ENCODE peak calls at places on chromosomes 7 and 10, in eight cellular contexts. One of them, this sample, is unnamed.
A peak's percentile ranks its signal among the peaks of the same experiment; 100 is the strongest.

GRCh38 chr10:132628966-132629900 is 91.6 kb downstream of the INPP5A start:
- DNase-seq in lower lobe of right lung: no peak
- DNase-seq in MM.1S: no peak
- DNase-seq in stomach: no peak
- DNase-seq in IMR-90: no peak
- DNase-seq in left ventricle myocardium inferior: peak; percentile 12
- DNase-seq in CD8-positive, alpha-beta memory T cell: no peak
- DNase-seq in kidney: peak; percentile 56
- DNase-seq in this sample: no peak

GRCh38 chr7:1028775-1029636 is 15.3 kb upstream of the GPR146 start:
- DNase-seq in CD8-positive, alpha-beta memory T cell: peak; percentile 43
- DNase-seq in left ventricle myocardium inferior: peak; percentile 81
- DNase-seq in stomach: peak; percentile 81
- DNase-seq in lower lobe of right lung: peak; percentile 84
- DNase-seq in MM.1S: peak; percentile 68
- DNase-seq in IMR-90: peak; percentile 95
- DNase-seq in kidney: peak; percentile 93
- DNase-seq in this sample: peak; percentile 39

GRCh38 chr7:105840981-105841749 is 35.2 kb downstream of the ATXN7L1 start:
- DNase-seq in MM.1S: no peak
- DNase-seq in IMR-90: peak; percentile 47
- DNase-seq in CD8-positive, alpha-beta memory T cell: no peak
- DNase-seq in stomach: no peak
- DNase-seq in lower lobe of right lung: no peak
- DNase-seq in left ventricle myocardium inferior: no peak
- DNase-seq in kidney: no peak
- DNase-seq in this sample: no peak

GRCh38 chr7:79455173-79455790 is 1.8 kb upstream of the MAGI2 start:
- DNase-seq in lower lobe of right lung: no peak
- DNase-seq in CD8-positive, alpha-beta memory T cell: no peak
- DNase-seq in IMR-90: no peak
- DNase-seq in left ventricle myocardium inferior: peak; percentile 14
- DNase-seq in MM.1S: no peak
- DNase-seq in stomach: no peak
- DNase-seq in kidney: no peak
- DNase-seq in this sample: no peak

GRCh38 chr7:83055197-83055596 is 107.5 kb downstream of the PCLO start:
- DNase-seq in kidney: no peak
- DNase-seq in left ventricle myocardium inferior: no peak
- DNase-seq in IMR-90: no peak
- DNase-seq in stomach: no peak
- DNase-seq in CD8-positive, alpha-beta memory T cell: no peak
- DNase-seq in MM.1S: no peak
- DNase-seq in lower lobe of right lung: no peak
- DNase-seq in this sample: no peak

GRCh38 chr7:102122026-102122425 is 164.6 kb upstream of the SH2B2 start:
- DNase-seq in MM.1S: peak; percentile 66
- DNase-seq in kidney: no peak
- DNase-seq in stomach: no peak
- DNase-seq in left ventricle myocardium inferior: no peak
- DNase-seq in IMR-90: peak; percentile 61
- DNase-seq in CD8-positive, alpha-beta memory T cell: no peak
- DNase-seq in lower lobe of right lung: no peak
- DNase-seq in this sample: no peak

GRCh38 chr10:63666836-63667383 is 145.7 kb downstream of the REEP3 start:
- DNase-seq in kidney: no peak
- DNase-seq in IMR-90: peak; percentile 94
- DNase-seq in CD8-positive, alpha-beta memory T cell: no peak
- DNase-seq in stomach: no peak
- DNase-seq in MM.1S: no peak
- DNase-seq in left ventricle myocardium inferior: no peak
- DNase-seq in lower lobe of right lung: no peak
- DNase-seq in this sample: no peak

GRCh38 chr7:129828989-129829676 is 123.6 kb downstream of the UBE2H start:
- DNase-seq in stomach: no peak
- DNase-seq in MM.1S: no peak
- DNase-seq in left ventricle myocardium inferior: no peak
- DNase-seq in lower lobe of right lung: no peak
- DNase-seq in IMR-90: no peak
- DNase-seq in CD8-positive, alpha-beta memory T cell: no peak
- DNase-seq in kidney: no peak
- DNase-seq in this sample: no peak

GRCh38 chr10:31062856-31063255 is 31.2 kb upstream of the ZNF438 start:
- DNase-seq in lower lobe of right lung: no peak
- DNase-seq in IMR-90: peak; percentile 14
- DNase-seq in left ventricle myocardium inferior: no peak
- DNase-seq in MM.1S: no peak
- DNase-seq in kidney: no peak
- DNase-seq in CD8-positive, alpha-beta memory T cell: no peak
- DNase-seq in stomach: no peak
- DNase-seq in this sample: no peak

GRCh38 chr7:517848-518629 is 1.6 kb downstream of the PDGFA start:
- DNase-seq in left ventricle myocardium inferior: peak; percentile 77
- DNase-seq in CD8-positive, alpha-beta memory T cell: no peak
- DNase-seq in MM.1S: no peak
- DNase-seq in lower lobe of right lung: peak; percentile 80
- DNase-seq in IMR-90: peak; percentile 58
- DNase-seq in stomach: peak; percentile 72
- DNase-seq in kidney: peak; percentile 93
- DNase-seq in this sample: no peak

GRCh38 chr10:15427836-15428414 is 56.8 kb upstream of the FAM171A1 start:
- DNase-seq in stomach: no peak
- DNase-seq in IMR-90: peak; percentile 54
- DNase-seq in lower lobe of right lung: no peak
- DNase-seq in MM.1S: peak; percentile 31
- DNase-seq in kidney: no peak
- DNase-seq in CD8-positive, alpha-beta memory T cell: no peak
- DNase-seq in left ventricle myocardium inferior: no peak
- DNase-seq in this sample: no peak

GRCh38 chr10:11178606-11179221 is 161.0 kb downstream of the CELF2 start:
- DNase-seq in CD8-positive, alpha-beta memory T cell: peak; percentile 80
- DNase-seq in left ventricle myocardium inferior: peak; percentile 46
- DNase-seq in lower lobe of right lung: peak; percentile 61
- DNase-seq in IMR-90: peak; percentile 61
- DNase-seq in kidney: no peak
- DNase-seq in stomach: peak; percentile 47
- DNase-seq in MM.1S: peak; percentile 98
- DNase-seq in this sample: peak; percentile 88
- H3K4me3 ChIP-seq in CD8-positive, alpha-beta memory T cell: peak overlapping the region; percentile 42
- H3K4me3 ChIP-seq in left ventricle myocardium inferior: no peak overlapping the region
- H3K4me3 ChIP-seq in lower lobe of right lung: peak overlapping the region; percentile 15
- H3K4me3 ChIP-seq in IMR-90: no peak overlapping the region
- H3K4me3 ChIP-seq in kidney: no peak overlapping the region
- H3K4me3 ChIP-seq in stomach: no peak overlapping the region
- H3K4me3 ChIP-seq in MM.1S: peak overlapping the region; percentile 46
- H3K4me3 ChIP-seq in this sample: peak overlapping the region; percentile 17

GRCh38 chr7:55438085-55438764 is 73.1 kb downstream of the LANCL2 start:
- DNase-seq in lower lobe of right lung: no peak
- DNase-seq in left ventricle myocardium inferior: no peak
- DNase-seq in CD8-positive, alpha-beta memory T cell: no peak
- DNase-seq in kidney: no peak
- DNase-seq in IMR-90: no peak
- DNase-seq in stomach: no peak
- DNase-seq in MM.1S: no peak
- DNase-seq in this sample: no peak
- H3K4me1 ChIP-seq in lower lobe of right lung: no peaks in the 10 kb centered on the region
- H3K4me1 ChIP-seq in left ventricle myocardium inferior: peaks cover 38% of the 10 kb centered on the region
- H3K4me1 ChIP-seq in CD8-positive, alpha-beta memory T cell: peaks cover 23% of the 10 kb centered on the region
- H3K4me1 ChIP-seq in kidney: peaks cover 3% of the 10 kb centered on the region
- H3K4me1 ChIP-seq in IMR-90: peaks cover 11% of the 10 kb centered on the region
- H3K4me1 ChIP-seq in stomach: peaks cover 7% of the 10 kb centered on the region
- H3K4me1 ChIP-seq in MM.1S: no peaks in the 10 kb centered on the region
- H3K4me1 ChIP-seq in this sample: peaks cover 13% of the 10 kb centered on the region

GRCh38 chr10:75469018-75469616 is 37.7 kb downstream of the LRMDA start:
- DNase-seq in MM.1S: no peak
- DNase-seq in stomach: no peak
- DNase-seq in CD8-positive, alpha-beta memory T cell: no peak
- DNase-seq in left ventricle myocardium inferior: no peak
- DNase-seq in lower lobe of right lung: no peak
- DNase-seq in IMR-90: peak; percentile 84
- DNase-seq in kidney: no peak
- DNase-seq in this sample: no peak
- H3K27ac ChIP-seq in MM.1S: no peak overlapping the region
- H3K27ac ChIP-seq in stomach: no peak overlapping the region
- H3K27ac ChIP-seq in CD8-positive, alpha-beta memory T cell: no peak overlapping the region
- H3K27ac ChIP-seq in left ventricle myocardium inferior: peak overlapping the region; percentile 47
- H3K27ac ChIP-seq in lower lobe of right lung: no peak overlapping the region
- H3K27ac ChIP-seq in IMR-90: peak overlapping the region; percentile 93
- H3K27ac ChIP-seq in kidney: no peak overlapping the region
- H3K27ac ChIP-seq in this sample: no peak overlapping the region

GRCh38 chr7:81574723-81575326 is 195.0 kb downstream of the HGF start:
- DNase-seq in IMR-90: peak; percentile 94
- DNase-seq in MM.1S: no peak
- DNase-seq in lower lobe of right lung: no peak
- DNase-seq in left ventricle myocardium inferior: no peak
- DNase-seq in stomach: no peak
- DNase-seq in kidney: no peak
- DNase-seq in CD8-positive, alpha-beta memory T cell: no peak
- DNase-seq in this sample: no peak
- H3K4me3 ChIP-seq in IMR-90: no peak overlapping the region
- H3K4me3 ChIP-seq in MM.1S: no peak overlapping the region
- H3K4me3 ChIP-seq in lower lobe of right lung: no peak overlapping the region
- H3K4me3 ChIP-seq in left ventricle myocardium inferior: no peak overlapping the region
- H3K4me3 ChIP-seq in stomach: no peak overlapping the region
- H3K4me3 ChIP-seq in kidney: no peak overlapping the region
- H3K4me3 ChIP-seq in CD8-positive, alpha-beta memory T cell: no peak overlapping the region
- H3K4me3 ChIP-seq in this sample: no peak overlapping the region

DNA sequence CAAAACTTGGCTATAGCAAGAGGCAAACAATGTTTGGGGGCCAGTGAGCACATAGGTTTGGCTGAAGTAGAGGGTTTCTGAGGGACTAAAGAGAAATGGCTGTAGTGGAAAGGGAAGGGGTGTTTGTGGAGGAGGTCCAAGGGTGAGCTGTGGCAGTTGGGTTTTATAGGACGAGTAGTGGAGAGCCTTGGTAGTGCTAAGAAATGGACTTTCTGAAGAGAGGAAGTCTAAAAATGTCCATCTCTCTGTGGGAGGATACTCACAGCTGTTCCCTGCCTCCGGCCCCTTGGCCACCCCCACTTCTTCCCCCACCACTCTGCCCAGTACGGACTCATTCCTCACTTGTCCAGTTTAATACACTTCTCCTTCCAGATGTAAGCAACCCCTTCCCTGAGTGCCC is 64.3 kb downstream of the ZNF22 start:
- DNase-seq in left ventricle myocardium inferior: no peak
- DNase-seq in CD8-positive, alpha-beta memory T cell: no peak
- DNase-seq in stomach: no peak
- DNase-seq in kidney: no peak
- DNase-seq in IMR-90: no peak
- DNase-seq in lower lobe of right lung: no peak
- DNase-seq in MM.1S: no peak
- DNase-seq in this sample: no peak
- H3K4me1 ChIP-seq in left ventricle myocardium inferior: no peaks in the 10 kb centered on the region
- H3K4me1 ChIP-seq in CD8-positive, alpha-beta memory T cell: no peaks in the 10 kb centered on the region
- H3K4me1 ChIP-seq in stomach: no peaks in the 10 kb centered on the region
- H3K4me1 ChIP-seq in kidney: no peaks in the 10 kb centered on the region
- H3K4me1 ChIP-seq in IMR-90: no peaks in the 10 kb centered on the region
- H3K4me1 ChIP-seq in lower lobe of right lung: no peaks in the 10 kb centered on the region
- H3K4me1 ChIP-seq in MM.1S: no peaks in the 10 kb centered on the region
- H3K4me1 ChIP-seq in this sample: no peaks in the 10 kb centered on the region

DNA sequence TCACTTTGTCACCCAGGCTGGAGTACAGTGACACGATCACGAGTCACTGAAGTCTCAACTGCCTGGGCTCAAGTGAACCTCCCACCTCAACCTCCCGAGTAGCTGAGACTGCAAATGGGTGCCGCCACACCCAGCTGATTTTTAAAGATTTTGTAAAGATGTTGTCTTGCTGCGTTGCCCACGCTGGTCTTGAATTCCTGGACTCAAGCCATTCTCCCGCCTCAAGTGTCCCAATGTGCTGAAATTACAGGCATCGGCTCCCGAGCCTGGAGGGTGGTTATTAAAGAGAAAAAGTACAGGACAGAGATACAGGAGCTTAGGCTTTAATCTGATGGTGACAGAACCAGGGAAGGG is 55.1 kb downstream of the KCTD7 start:
- DNase-seq in lower lobe of right lung: no peak
- DNase-seq in IMR-90: no peak
- DNase-seq in left ventricle myocardium inferior: no peak
- DNase-seq in kidney: peak; percentile 32
- DNase-seq in CD8-positive, alpha-beta memory T cell: no peak
- DNase-seq in MM.1S: no peak
- DNase-seq in stomach: no peak
- DNase-seq in this sample: no peak
- H3K27ac ChIP-seq in lower lobe of right lung: no peak overlapping the region
- H3K27ac ChIP-seq in IMR-90: peak overlapping the region; percentile 7
- H3K27ac ChIP-seq in left ventricle myocardium inferior: no peak overlapping the region
- H3K27ac ChIP-seq in kidney: no peak overlapping the region
- H3K27ac ChIP-seq in CD8-positive, alpha-beta memory T cell: no peak overlapping the region
- H3K27ac ChIP-seq in MM.1S: no peak overlapping the region
- H3K27ac ChIP-seq in stomach: no peak overlapping the region
- H3K27ac ChIP-seq in this sample: no peak overlapping the region

DNA sequence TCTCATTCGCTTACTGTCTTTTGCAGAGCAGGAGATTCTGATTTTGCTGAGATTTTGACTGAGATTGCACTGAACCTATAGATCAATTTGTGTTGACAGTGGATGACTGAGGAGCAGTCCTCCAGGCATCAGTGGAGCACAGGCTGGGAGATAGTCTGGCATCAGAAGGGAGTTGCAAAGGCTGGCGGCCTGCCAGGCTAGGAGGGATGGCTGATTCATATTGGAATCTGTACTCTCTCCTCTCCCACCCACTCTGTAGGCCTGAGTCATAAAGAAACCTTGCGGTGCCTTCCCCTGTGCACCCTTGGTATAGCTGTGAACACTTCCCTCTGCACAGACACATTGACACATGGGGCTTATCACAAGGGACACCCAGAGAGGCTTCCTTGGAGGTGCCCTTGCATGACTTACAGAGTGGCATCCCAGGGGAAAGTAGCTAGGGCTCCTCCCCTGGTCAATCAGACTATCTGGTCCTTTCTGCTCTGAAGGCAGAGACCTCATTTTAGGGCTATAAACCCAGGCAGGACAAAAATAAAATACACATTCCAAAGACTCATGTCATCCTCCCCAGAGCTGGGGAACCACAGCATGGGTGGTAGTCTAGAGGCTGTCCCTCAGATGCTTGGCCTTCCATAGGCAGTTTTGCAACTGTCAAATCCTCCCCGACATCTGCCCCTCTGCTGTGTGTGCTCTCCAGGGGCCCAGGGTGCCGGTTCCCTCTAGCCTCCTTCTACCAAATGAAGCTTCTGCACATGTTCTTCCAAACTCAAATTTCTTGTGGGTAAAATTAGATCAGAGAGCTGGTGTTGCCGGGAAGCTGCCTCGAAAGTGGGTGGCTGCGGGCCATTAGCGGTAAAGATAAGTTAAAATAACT is 37.4 kb upstream of the EEPD1 start:
- DNase-seq in IMR-90: peak; percentile 97
- DNase-seq in stomach: peak; percentile 75
- DNase-seq in lower lobe of right lung: peak; percentile 79
- DNase-seq in CD8-positive, alpha-beta memory T cell: no peak
- DNase-seq in MM.1S: no peak
- DNase-seq in left ventricle myocardium inferior: peak; percentile 56
- DNase-seq in kidney: peak; percentile 89
- DNase-seq in this sample: peak; percentile 25
- H3K4me3 ChIP-seq in IMR-90: no peak overlapping the region
- H3K4me3 ChIP-seq in stomach: no peak overlapping the region
- H3K4me3 ChIP-seq in lower lobe of right lung: no peak overlapping the region
- H3K4me3 ChIP-seq in CD8-positive, alpha-beta memory T cell: no peak overlapping the region
- H3K4me3 ChIP-seq in MM.1S: no peak overlapping the region
- H3K4me3 ChIP-seq in left ventricle myocardium inferior: no peak overlapping the region
- H3K4me3 ChIP-seq in kidney: no peak overlapping the region
- H3K4me3 ChIP-seq in this sample: peak overlapping the region; percentile 5

GRCh38 chr7:137363683-137364082 is 20.1 kb upstream of the PTN start:
- DNase-seq in left ventricle myocardium inferior: no peak
- DNase-seq in IMR-90: no peak
- DNase-seq in stomach: no peak
- DNase-seq in lower lobe of right lung: no peak
- DNase-seq in MM.1S: no peak
- DNase-seq in kidney: no peak
- DNase-seq in CD8-positive, alpha-beta memory T cell: no peak
- DNase-seq in this sample: no peak
- H3K4me1 ChIP-seq in left ventricle myocardium inferior: no peaks in the 10 kb centered on the region
- H3K4me1 ChIP-seq in IMR-90: no peaks in the 10 kb centered on the region
- H3K4me1 ChIP-seq in stomach: no peaks in the 10 kb centered on the region
- H3K4me1 ChIP-seq in lower lobe of right lung: no peaks in the 10 kb centered on the region
- H3K4me1 ChIP-seq in MM.1S: no peaks in the 10 kb centered on the region
- H3K4me1 ChIP-seq in kidney: no peaks in the 10 kb centered on the region
- H3K4me1 ChIP-seq in CD8-positive, alpha-beta memory T cell: no peaks in the 10 kb centered on the region
- H3K4me1 ChIP-seq in this sample: no peaks in the 10 kb centered on the region

This sample was measured in effector memory CD4-positive, alpha-beta T cell.